ENCODE peak calls at places on chromosomes 5 and 9, in eight cellular contexts. One of them, this sample, is unnamed.

GRCh38 chr5:1815881-1816292 is 14.7 kb downstream of the NDUFS6 start:
- DNase-seq in BJ: no peak
- DNase-seq in cardiac muscle cell: no peak
- DNase-seq in endodermal cell: no peak
- DNase-seq in stomach: no peak
- DNase-seq in SK-N-SH: no peak
- DNase-seq in sigmoid colon: no peak
- DNase-seq in adrenal gland: no peak
- DNase-seq in this sample: no peak

GRCh38 chr5:53246042-53246836 is 136.7 kb upstream of the MOCS2 start:
- DNase-seq in BJ: peak; percentile 70
- DNase-seq in cardiac muscle cell: no peak
- DNase-seq in endodermal cell: no peak
- DNase-seq in stomach: no peak
- DNase-seq in SK-N-SH: no peak
- DNase-seq in sigmoid colon: no peak
- DNase-seq in adrenal gland: no peak
- DNase-seq in this sample: peak; percentile 96

GRCh38 chr5:60945760-60946253 is 802 bp downstream of the NDUFAF2 start:
- DNase-seq in BJ: no peak
- DNase-seq in cardiac muscle cell: peak; percentile 37
- DNase-seq in endodermal cell: peak; percentile 81
- DNase-seq in stomach: peak; percentile 34
- DNase-seq in SK-N-SH: peak; percentile 30
- DNase-seq in sigmoid colon: peak; percentile 66
- DNase-seq in adrenal gland: peak; percentile 38
- DNase-seq in this sample: peak; percentile 52

GRCh38 chr5:99061711-99062110 is 132.9 kb upstream of the CHD1 start:
- DNase-seq in BJ: peak; percentile 64
- DNase-seq in cardiac muscle cell: no peak
- DNase-seq in endodermal cell: no peak
- DNase-seq in stomach: no peak
- DNase-seq in SK-N-SH: no peak
- DNase-seq in sigmoid colon: no peak
- DNase-seq in adrenal gland: no peak
- DNase-seq in this sample: peak; percentile 77

GRCh38 chr5:131848662-131849061 is 51.8 kb upstream of the FNIP1 start:
- DNase-seq in BJ: no peak
- DNase-seq in cardiac muscle cell: no peak
- DNase-seq in endodermal cell: no peak
- DNase-seq in stomach: no peak
- DNase-seq in SK-N-SH: no peak
- DNase-seq in sigmoid colon: no peak
- DNase-seq in adrenal gland: no peak
- DNase-seq in this sample: no peak

GRCh38 chr5:61450170-61450815 is 118.2 kb downstream of the ZSWIM6 start:
- DNase-seq in BJ: peak; percentile 87
- DNase-seq in cardiac muscle cell: no peak
- DNase-seq in endodermal cell: no peak
- DNase-seq in stomach: no peak
- DNase-seq in SK-N-SH: no peak
- DNase-seq in sigmoid colon: no peak
- DNase-seq in adrenal gland: peak; percentile 26
- DNase-seq in this sample: peak; percentile 85

GRCh38 chr5:93715327-93715726 is 26.1 kb downstream of the POU5F2 start:
- DNase-seq in BJ: no peak
- DNase-seq in cardiac muscle cell: peak; percentile 49
- DNase-seq in endodermal cell: no peak
- DNase-seq in stomach: no peak
- DNase-seq in SK-N-SH: peak; percentile 20
- DNase-seq in sigmoid colon: no peak
- DNase-seq in adrenal gland: no peak
- DNase-seq in this sample: no peak

GRCh38 chr5:176151286-176151685 is 86.9 kb upstream of the SIMC1 start:
- DNase-seq in BJ: no peak
- DNase-seq in cardiac muscle cell: no peak
- DNase-seq in endodermal cell: no peak
- DNase-seq in stomach: no peak
- DNase-seq in SK-N-SH: no peak
- DNase-seq in sigmoid colon: no peak
- DNase-seq in adrenal gland: no peak
- DNase-seq in this sample: peak; percentile 15

GRCh38 chr5:173642191-173642816 is 25.9 kb upstream of the BOD1 start:
- DNase-seq in BJ: no peak
- DNase-seq in cardiac muscle cell: no peak
- DNase-seq in endodermal cell: peak; percentile 35
- DNase-seq in stomach: no peak
- DNase-seq in SK-N-SH: no peak
- DNase-seq in sigmoid colon: no peak
- DNase-seq in adrenal gland: no peak
- DNase-seq in this sample: no peak

GRCh38 chr9:107504585-107505455 is 15.3 kb upstream of the KLF4 start:
- DNase-seq in BJ: no peak
- DNase-seq in cardiac muscle cell: no peak
- DNase-seq in endodermal cell: no peak
- DNase-seq in stomach: peak; percentile 79
- DNase-seq in SK-N-SH: no peak
- DNase-seq in sigmoid colon: no peak
- DNase-seq in adrenal gland: peak; percentile 37
- DNase-seq in this sample: peak; percentile 94

GRCh38 chr9:93132287-93132927 is 1.6 kb downstream of the NINJ1 start:
- DNase-seq in BJ: no peak
- DNase-seq in cardiac muscle cell: no peak
- DNase-seq in endodermal cell: peak; percentile 57
- DNase-seq in stomach: peak; percentile 75
- DNase-seq in SK-N-SH: no peak
- DNase-seq in sigmoid colon: peak; percentile 96
- DNase-seq in adrenal gland: peak; percentile 97
- DNase-seq in this sample: no peak

GRCh38 chr9:70491798-70492736 is 77.6 kb upstream of the KLF9 start:
- DNase-seq in BJ: no peak
- DNase-seq in cardiac muscle cell: no peak
- DNase-seq in endodermal cell: no peak
- DNase-seq in stomach: no peak
- DNase-seq in SK-N-SH: no peak
- DNase-seq in sigmoid colon: no peak
- DNase-seq in adrenal gland: no peak
- DNase-seq in this sample: no peak

GRCh38 chr9:89357331-89358197 is 39.3 kb downstream of the SECISBP2 start:
- DNase-seq in BJ: no peak
- DNase-seq in cardiac muscle cell: no peak
- DNase-seq in endodermal cell: no peak
- DNase-seq in stomach: no peak
- DNase-seq in SK-N-SH: no peak
- DNase-seq in sigmoid colon: no peak
- DNase-seq in adrenal gland: no peak
- DNase-seq in this sample: no peak

GRCh38 chr5:95285406-95285761 is 490 bp upstream of the MCTP1 start:
- DNase-seq in BJ: no peak
- DNase-seq in cardiac muscle cell: peak; percentile 2
- DNase-seq in endodermal cell: no peak
- DNase-seq in stomach: no peak
- DNase-seq in SK-N-SH: no peak
- DNase-seq in sigmoid colon: no peak
- DNase-seq in adrenal gland: no peak
- DNase-seq in this sample: no peak

DNA sequence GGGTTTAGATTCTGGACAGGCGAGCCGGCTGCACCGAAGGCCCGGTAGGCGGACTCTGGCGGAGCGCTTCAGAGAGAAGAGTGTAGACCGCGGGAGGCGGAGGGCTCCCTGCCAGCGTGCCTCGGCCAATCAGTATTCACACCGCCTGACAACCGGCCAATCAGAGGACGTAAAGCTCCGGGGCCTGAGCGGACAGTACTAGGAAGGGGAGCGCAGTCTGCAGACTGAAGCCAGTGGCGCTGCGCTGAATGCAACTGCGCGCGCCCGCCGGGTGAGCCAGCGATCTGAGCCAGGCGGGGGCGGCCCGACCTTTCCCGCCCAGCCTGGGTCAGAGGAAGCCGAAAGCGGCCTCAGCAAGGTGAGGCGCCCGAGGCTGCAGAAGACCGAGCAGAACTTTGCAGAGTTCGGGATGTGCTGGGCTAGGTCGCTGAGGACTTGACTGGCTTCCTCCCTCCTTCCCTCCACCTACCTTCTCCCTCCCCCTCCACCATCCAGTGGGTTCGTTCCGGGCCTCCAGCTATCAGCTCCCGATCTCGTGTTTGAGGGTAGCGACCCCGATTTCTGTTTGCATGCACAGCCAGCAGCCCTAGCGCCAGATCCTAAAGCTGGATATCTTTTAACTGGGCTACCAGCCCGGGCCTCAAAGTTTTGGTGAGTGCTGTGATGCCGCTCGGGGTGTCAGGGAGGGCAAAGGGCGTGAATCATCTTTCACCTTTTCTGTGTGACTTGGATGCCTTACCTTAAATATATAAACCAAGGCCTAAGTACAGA is at the start of gene DMRT2:
- DNase-seq in BJ: no peak
- DNase-seq in cardiac muscle cell: peak; percentile 93
- DNase-seq in endodermal cell: peak; percentile 57
- DNase-seq in stomach: peak; percentile 78
- DNase-seq in SK-N-SH: peak; percentile 86
- DNase-seq in sigmoid colon: peak; percentile 89
- DNase-seq in adrenal gland: peak; percentile 69
- DNase-seq in this sample: peak; percentile 91
- H3K27me3 ChIP-seq in BJ: peaks cover 4% of the 10 kb centered on the region
- H3K27me3 ChIP-seq in cardiac muscle cell: peaks cover 100% of the 10 kb centered on the region
- H3K27me3 ChIP-seq in endodermal cell: peaks cover 99% of the 10 kb centered on the region
- H3K27me3 ChIP-seq in stomach: peaks cover 100% of the 10 kb centered on the region
- H3K27me3 ChIP-seq in SK-N-SH: peaks cover 89% of the 10 kb centered on the region
- H3K27me3 ChIP-seq in sigmoid colon: peaks cover 100% of the 10 kb centered on the region
- H3K27me3 ChIP-seq in adrenal gland: peaks cover 97% of the 10 kb centered on the region
- H3K27me3 ChIP-seq in this sample: peaks cover 1% of the 10 kb centered on the region

GRCh38 chr9:127923771-127924170 is 6.8 kb downstream of the PIP5KL1 start:
- DNase-seq in BJ: peak; percentile 86
- DNase-seq in cardiac muscle cell: no peak
- DNase-seq in endodermal cell: no peak
- DNase-seq in stomach: no peak
- DNase-seq in SK-N-SH: no peak
- DNase-seq in sigmoid colon: no peak
- DNase-seq in adrenal gland: no peak
- DNase-seq in this sample: peak; percentile 81
- TF ChIP-seq CTCF in BJ: no peak
- TF ChIP-seq CTCF in cardiac muscle cell: no peak
- TF ChIP-seq CTCF in endodermal cell: no peak
- TF ChIP-seq CTCF in stomach: no peak
- TF ChIP-seq CTCF in SK-N-SH: no peak
- TF ChIP-seq CTCF in sigmoid colon: no peak
- TF ChIP-seq CTCF in adrenal gland: no peak
- TF ChIP-seq CTCF in this sample: no peak

GRCh38 chr9:137136926-137137607 is 1.9 kb upstream of the GRIN1 start:
- DNase-seq in BJ: no peak
- DNase-seq in cardiac muscle cell: no peak
- DNase-seq in endodermal cell: peak; percentile 31
- DNase-seq in stomach: no peak
- DNase-seq in SK-N-SH: no peak
- DNase-seq in sigmoid colon: no peak
- DNase-seq in adrenal gland: no peak
- DNase-seq in this sample: no peak

GRCh38 chr9:137139468-137140150 is 655 bp downstream of the GRIN1 start:
- DNase-seq in BJ: no peak
- DNase-seq in cardiac muscle cell: no peak
- DNase-seq in endodermal cell: peak; percentile 30
- DNase-seq in stomach: no peak
- DNase-seq in SK-N-SH: no peak
- DNase-seq in sigmoid colon: no peak
- DNase-seq in adrenal gland: no peak
- DNase-seq in this sample: no peak

GRCh38 chr9:137136261-137136925 is 2.6 kb upstream of the GRIN1 start:
- DNase-seq in BJ: no peak
- DNase-seq in cardiac muscle cell: no peak
- DNase-seq in endodermal cell: peak; percentile 60
- DNase-seq in stomach: no peak
- DNase-seq in SK-N-SH: no peak
- DNase-seq in sigmoid colon: no peak
- DNase-seq in adrenal gland: no peak
- DNase-seq in this sample: no peak

GRCh38 chr9:137138701-137139467 is at the start of gene GRIN1:
- DNase-seq in BJ: no peak
- DNase-seq in cardiac muscle cell: peak; percentile 84
- DNase-seq in endodermal cell: peak; percentile 81
- DNase-seq in stomach: no peak
- DNase-seq in SK-N-SH: peak; percentile 70
- DNase-seq in sigmoid colon: no peak
- DNase-seq in adrenal gland: no peak
- DNase-seq in this sample: no peak

GRCh38 chr9:137138058-137138697 is 776 bp upstream of the GRIN1 start:
- DNase-seq in BJ: no peak
- DNase-seq in cardiac muscle cell: no peak
- DNase-seq in endodermal cell: peak; percentile 75
- DNase-seq in stomach: no peak
- DNase-seq in SK-N-SH: peak; percentile 96
- DNase-seq in sigmoid colon: no peak
- DNase-seq in adrenal gland: no peak
- DNase-seq in this sample: no peak
- H3K27me3 ChIP-seq in BJ: peaks cover 31% of the 10 kb centered on the region
- H3K27me3 ChIP-seq in cardiac muscle cell: peaks cover 98% of the 10 kb centered on the region
- H3K27me3 ChIP-seq in endodermal cell: peaks cover 95% of the 10 kb centered on the region
- H3K27me3 ChIP-seq in stomach: peaks cover 99% of the 10 kb centered on the region
- H3K27me3 ChIP-seq in SK-N-SH: peaks cover 14% of the 10 kb centered on the region
- H3K27me3 ChIP-seq in sigmoid colon: peaks cover 100% of the 10 kb centered on the region
- H3K27me3 ChIP-seq in adrenal gland: peaks cover 78% of the 10 kb centered on the region
- H3K27me3 ChIP-seq in this sample: peaks cover 25% of the 10 kb centered on the region

DNA sequence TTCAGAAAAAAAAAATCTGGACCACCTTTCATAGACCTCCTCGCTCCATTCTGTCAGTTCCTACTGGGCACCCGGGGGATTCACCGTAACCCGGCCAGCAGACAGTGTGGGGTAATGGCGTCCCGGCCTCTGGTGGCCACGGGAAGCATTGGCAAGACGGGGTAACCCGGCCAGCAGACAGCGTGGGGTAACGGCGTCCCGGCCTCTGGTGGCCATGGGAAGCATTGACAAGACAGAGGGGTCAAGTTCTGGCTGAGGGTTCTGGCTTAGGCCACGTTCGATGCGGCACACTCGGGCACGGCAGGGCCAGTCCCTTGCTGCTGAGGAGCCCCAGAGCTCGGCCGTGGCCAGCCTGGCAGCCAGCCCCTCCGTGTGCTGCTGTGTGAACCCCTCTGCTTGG is 116.2 kb upstream of the RAPGEF1 start:
- DNase-seq in BJ: no peak
- DNase-seq in cardiac muscle cell: no peak
- DNase-seq in endodermal cell: peak; percentile 93
- DNase-seq in stomach: no peak
- DNase-seq in SK-N-SH: no peak
- DNase-seq in sigmoid colon: no peak
- DNase-seq in adrenal gland: no peak
- DNase-seq in this sample: no peak
- TF ChIP-seq CTCF in BJ: no peak
- TF ChIP-seq CTCF in cardiac muscle cell: no peak
- TF ChIP-seq CTCF in endodermal cell: peak; percentile 83
- TF ChIP-seq CTCF in stomach: no peak
- TF ChIP-seq CTCF in SK-N-SH: no peak
- TF ChIP-seq CTCF in sigmoid colon: no peak
- TF ChIP-seq CTCF in adrenal gland: no peak
- TF ChIP-seq CTCF in this sample: no peak

This sample was measured in bronchial epithelial cell.